ENCODE peak calls at places on chromosomes 13 and 19, in five cellular contexts. One of them, this sample, is unnamed.

GRCh38 chr19:12975221-12975756 is 5.9 kb downstream of the DAND5 start:
- DNase-seq in epithelial cell of esophagus: no peak
- DNase-seq in thoracic aorta: no peak
- DNase-seq in PC-3: no peak
- DNase-seq in body of pancreas: no peak
- DNase-seq in this sample: no peak

GRCh38 chr13:110506859-110507566 is 54.5 kb downstream of the RAB20 start:
- DNase-seq in PC-3: peak
- DNase-seq in thoracic aorta: no peak
- DNase-seq in body of pancreas: peak
- DNase-seq in epithelial cell of esophagus: peak
- DNase-seq in this sample: no peak

GRCh38 chr19:798415-799075 is 1.3 kb downstream of the PTBP1 start:
- DNase-seq in PC-3: no peak
- DNase-seq in thoracic aorta: no peak
- DNase-seq in epithelial cell of esophagus: no peak
- DNase-seq in body of pancreas: peak
- DNase-seq in this sample: peak

GRCh38 chr19:35712910-35713845 is 4.6 kb upstream of the KMT2B start:
- DNase-seq in PC-3: no peak
- DNase-seq in thoracic aorta: no peak
- DNase-seq in epithelial cell of esophagus: no peak
- DNase-seq in body of pancreas: no peak
- DNase-seq in this sample: no peak

GRCh38 chr13:87498681-87499080 is 172.5 kb upstream of the SLITRK5 start:
- DNase-seq in thoracic aorta: no peak
- DNase-seq in PC-3: peak
- DNase-seq in body of pancreas: no peak
- DNase-seq in epithelial cell of esophagus: peak
- DNase-seq in this sample: no peak

GRCh38 chr13:72469932-72470331 is 257.5 kb downstream of the MZT1 start:
- DNase-seq in thoracic aorta: no peak
- DNase-seq in PC-3: no peak
- DNase-seq in body of pancreas: no peak
- DNase-seq in epithelial cell of esophagus: no peak
- DNase-seq in this sample: no peak

GRCh38 chr19:31269425-31270127 is 79.7 kb downstream of the TSHZ3 start:
- DNase-seq in body of pancreas: no peak
- DNase-seq in PC-3: no peak
- DNase-seq in thoracic aorta: no peak
- DNase-seq in epithelial cell of esophagus: no peak
- DNase-seq in this sample: peak

GRCh38 chr19:13022111-13022858 is 27.0 kb downstream of the NFIX start:
- DNase-seq in epithelial cell of esophagus: no peak
- DNase-seq in PC-3: no peak
- DNase-seq in thoracic aorta: no peak
- DNase-seq in body of pancreas: no peak
- DNase-seq in this sample: no peak

GRCh38 chr19:14061081-14061749 is 661 bp downstream of the PALM3 start:
- DNase-seq in epithelial cell of esophagus: no peak
- DNase-seq in body of pancreas: peak
- DNase-seq in thoracic aorta: no peak
- DNase-seq in PC-3: no peak
- DNase-seq in this sample: no peak

GRCh38 chr19:4123615-4124568 is at the start of gene MAP2K2:
- DNase-seq in thoracic aorta: peak
- DNase-seq in epithelial cell of esophagus: peak
- DNase-seq in PC-3: peak
- DNase-seq in body of pancreas: peak
- DNase-seq in this sample: peak
- TF ChIP-seq CTCF in thoracic aorta: peak
- TF ChIP-seq CTCF in epithelial cell of esophagus: no peak
- TF ChIP-seq CTCF in PC-3: no peak
- TF ChIP-seq CTCF in body of pancreas: peak
- TF ChIP-seq CTCF in this sample: no peak

GRCh38 chr13:33489563-33489962 is 204.0 kb upstream of the STARD13 start:
- DNase-seq in epithelial cell of esophagus: no peak
- DNase-seq in thoracic aorta: no peak
- DNase-seq in PC-3: no peak
- DNase-seq in body of pancreas: no peak
- DNase-seq in this sample: no peak

GRCh38 chr13:33483471-33483870 is 197.9 kb upstream of the STARD13 start:
- DNase-seq in body of pancreas: no peak
- DNase-seq in PC-3: peak
- DNase-seq in epithelial cell of esophagus: peak
- DNase-seq in thoracic aorta: no peak
- DNase-seq in this sample: no peak

GRCh38 chr13:33485247-33485646 is 199.7 kb upstream of the STARD13 start:
- DNase-seq in thoracic aorta: no peak
- DNase-seq in body of pancreas: no peak
- DNase-seq in PC-3: no peak
- DNase-seq in epithelial cell of esophagus: no peak
- DNase-seq in this sample: no peak

GRCh38 chr13:33490461-33491327 is 205.1 kb upstream of the STARD13 start:
- DNase-seq in PC-3: no peak
- DNase-seq in body of pancreas: no peak
- DNase-seq in thoracic aorta: no peak
- DNase-seq in epithelial cell of esophagus: no peak
- DNase-seq in this sample: no peak

GRCh38 chr13:33487575-33488243 is 202.2 kb upstream of the STARD13 start:
- DNase-seq in thoracic aorta: no peak
- DNase-seq in PC-3: peak
- DNase-seq in body of pancreas: no peak
- DNase-seq in epithelial cell of esophagus: peak
- DNase-seq in this sample: no peak
- TF ChIP-seq CTCF in thoracic aorta: peak
- TF ChIP-seq CTCF in PC-3: peak
- TF ChIP-seq CTCF in body of pancreas: no peak
- TF ChIP-seq CTCF in epithelial cell of esophagus: peak
- TF ChIP-seq CTCF in this sample: peak

DNA sequence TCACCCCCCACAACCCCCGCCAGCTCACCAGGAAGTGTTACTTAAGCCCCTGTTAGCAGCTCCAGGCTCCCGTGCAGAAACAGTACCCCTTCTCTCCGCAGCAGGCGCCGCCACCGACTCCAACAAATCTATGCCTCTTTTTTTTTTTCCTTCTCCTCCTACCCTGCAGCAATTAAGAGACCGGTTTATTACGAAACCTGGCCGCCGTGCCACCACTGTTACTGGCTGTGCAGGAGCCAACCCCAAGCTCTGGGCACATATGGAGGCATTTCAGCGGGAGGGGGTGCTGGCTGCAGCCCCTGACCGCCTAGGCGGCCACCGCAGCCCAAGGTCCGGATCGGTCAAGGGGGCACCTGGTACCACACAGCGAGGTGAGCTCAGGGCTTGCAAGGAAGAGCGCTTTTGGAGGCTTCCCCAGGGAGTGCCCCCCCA is 2.4 kb downstream of the GADD45B start:
- DNase-seq in epithelial cell of esophagus: peak
- DNase-seq in body of pancreas: peak
- DNase-seq in PC-3: peak
- DNase-seq in thoracic aorta: peak
- DNase-seq in this sample: no peak
- TF ChIP-seq CTCF in epithelial cell of esophagus: peak
- TF ChIP-seq CTCF in body of pancreas: peak
- TF ChIP-seq CTCF in PC-3: no peak
- TF ChIP-seq CTCF in thoracic aorta: peak
- TF ChIP-seq CTCF in this sample: peak

GRCh38 chr19:42325896-42326771 is 699 bp downstream of the MEGF8 start:
- DNase-seq in epithelial cell of esophagus: no peak
- DNase-seq in thoracic aorta: no peak
- DNase-seq in body of pancreas: no peak
- DNase-seq in PC-3: no peak
- DNase-seq in this sample: no peak

GRCh38 chr19:42325308-42325895 is at the start of gene MEGF8:
- DNase-seq in thoracic aorta: peak
- DNase-seq in body of pancreas: peak
- DNase-seq in PC-3: peak
- DNase-seq in epithelial cell of esophagus: peak
- DNase-seq in this sample: peak

GRCh38 chr19:42323473-42323851 is 2.0 kb upstream of the MEGF8 start:
- DNase-seq in PC-3: no peak
- DNase-seq in epithelial cell of esophagus: no peak
- DNase-seq in thoracic aorta: no peak
- DNase-seq in body of pancreas: no peak
- DNase-seq in this sample: no peak

GRCh38 chr19:42323852-42324654 is 1.4 kb upstream of the MEGF8 start:
- DNase-seq in epithelial cell of esophagus: no peak
- DNase-seq in thoracic aorta: no peak
- DNase-seq in PC-3: no peak
- DNase-seq in body of pancreas: peak
- DNase-seq in this sample: no peak

DNA sequence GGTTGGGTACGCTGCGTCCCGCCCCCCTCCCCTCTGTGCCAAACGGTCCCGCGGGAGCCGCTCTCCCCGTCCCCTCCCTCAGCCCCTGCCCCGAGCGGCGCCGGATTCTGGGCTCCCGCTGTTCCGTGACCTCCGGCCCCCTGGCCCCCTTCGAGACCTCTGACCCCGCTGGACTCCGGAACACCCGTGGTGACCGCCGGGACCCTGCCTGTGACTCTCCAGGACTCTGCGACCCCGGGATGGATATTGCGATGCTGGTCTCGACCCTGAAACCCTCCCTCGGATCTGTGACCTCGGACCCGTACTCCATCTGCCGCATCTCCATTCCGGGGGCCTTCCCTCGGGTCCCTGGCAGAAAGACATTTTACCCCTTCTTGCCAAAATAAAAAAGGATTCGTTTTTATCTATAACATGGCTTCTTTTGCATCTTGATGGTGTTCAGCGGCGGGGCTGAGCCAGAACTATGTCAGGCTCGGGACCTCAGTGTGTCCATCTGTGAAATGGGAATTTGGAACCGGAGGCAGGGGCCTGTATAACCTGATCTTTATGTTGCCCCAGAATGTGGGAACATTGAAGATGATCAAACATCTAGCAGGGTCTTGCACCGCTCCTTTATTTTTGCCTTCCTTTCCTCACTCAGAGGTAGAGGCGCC is 654 bp upstream of the MEGF8 start:
- DNase-seq in epithelial cell of esophagus: no peak
- DNase-seq in body of pancreas: no peak
- DNase-seq in thoracic aorta: no peak
- DNase-seq in PC-3: no peak
- DNase-seq in this sample: no peak
- TF ChIP-seq CTCF in epithelial cell of esophagus: no peak
- TF ChIP-seq CTCF in body of pancreas: no peak
- TF ChIP-seq CTCF in thoracic aorta: peak
- TF ChIP-seq CTCF in PC-3: peak
- TF ChIP-seq CTCF in this sample: peak

DNA sequence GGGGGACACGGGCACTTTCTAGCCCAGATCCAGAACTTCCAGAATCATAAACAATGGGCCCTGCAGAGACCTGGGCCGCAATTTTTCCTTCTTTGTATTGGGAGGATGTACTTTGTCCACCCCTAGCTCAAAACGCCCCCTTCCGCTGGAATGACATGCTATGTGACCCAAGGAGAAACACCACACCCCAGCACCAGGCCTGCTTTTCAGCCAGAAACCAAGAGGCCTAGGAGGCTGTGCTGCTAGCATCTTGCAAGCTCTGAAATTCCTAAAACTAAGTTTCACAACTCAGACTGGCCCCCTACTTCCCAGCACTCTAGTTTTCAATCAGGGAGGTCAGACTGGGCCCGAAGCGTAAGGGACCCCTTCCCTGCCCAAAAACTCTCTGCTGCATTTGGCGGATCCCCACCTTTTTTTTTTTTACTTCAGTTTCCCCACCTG is 538 bp downstream of the LSM4 start:
- DNase-seq in PC-3: peak
- DNase-seq in epithelial cell of esophagus: peak
- DNase-seq in thoracic aorta: no peak
- DNase-seq in body of pancreas: no peak
- DNase-seq in this sample: no peak
- TF ChIP-seq CTCF in PC-3: peak
- TF ChIP-seq CTCF in epithelial cell of esophagus: peak
- TF ChIP-seq CTCF in thoracic aorta: no peak
- TF ChIP-seq CTCF in body of pancreas: no peak
- TF ChIP-seq CTCF in this sample: peak

GRCh38 chr13:45011198-45011597 is 21.9 kb downstream of the GPALPP1 start:
- DNase-seq in epithelial cell of esophagus: no peak
- DNase-seq in PC-3: no peak
- DNase-seq in body of pancreas: no peak
- DNase-seq in thoracic aorta: no peak
- DNase-seq in this sample: no peak
- TF ChIP-seq CTCF in epithelial cell of esophagus: no peak
- TF ChIP-seq CTCF in PC-3: no peak
- TF ChIP-seq CTCF in body of pancreas: no peak
- TF ChIP-seq CTCF in thoracic aorta: no peak
- TF ChIP-seq CTCF in this sample: no peak

GRCh38 chr19:55344444-55344843 is 4.8 kb downstream of the KMT5C start:
- DNase-seq in body of pancreas: no peak
- DNase-seq in epithelial cell of esophagus: peak
- DNase-seq in thoracic aorta: no peak
- DNase-seq in PC-3: no peak
- DNase-seq in this sample: no peak
- TF ChIP-seq CTCF in body of pancreas: no peak
- TF ChIP-seq CTCF in epithelial cell of esophagus: peak
- TF ChIP-seq CTCF in thoracic aorta: no peak
- TF ChIP-seq CTCF in PC-3: no peak
- TF ChIP-seq CTCF in this sample: peak

This sample was measured in chondrocyte.